ENCODE peak calls at places on chromosomes 7 and 10, in five cellular contexts. One of them, this sample, is unnamed.
A peak's percentile ranks its signal among the peaks of the same experiment; 100 is the strongest.

GRCh38 chr10:84654671-84655070 is 326.3 kb downstream of the CCSER2 start:
- DNase-seq in H9: no peak
- DNase-seq in IMR-90: no peak
- DNase-seq in neuronal stem cell: no peak
- DNase-seq in H1: no peak
- DNase-seq in this sample: no peak

GRCh38 chr10:14923972-14924371 is 29.9 kb downstream of the DCLRE1C start:
- DNase-seq in H1: no peak
- DNase-seq in H9: no peak
- DNase-seq in neuronal stem cell: no peak
- DNase-seq in IMR-90: no peak
- DNase-seq in this sample: no peak

GRCh38 chr7:46169384-46169755 is 248.3 kb upstream of the IGFBP3 start:
- DNase-seq in neuronal stem cell: no peak
- DNase-seq in H1: no peak
- DNase-seq in IMR-90: peak; percentile 19
- DNase-seq in H9: no peak
- DNase-seq in this sample: no peak

GRCh38 chr7:73570977-73571376 is 7.4 kb downstream of the TBL2 start:
- DNase-seq in H9: no peak
- DNase-seq in H1: no peak
- DNase-seq in neuronal stem cell: no peak
- DNase-seq in IMR-90: no peak
- DNase-seq in this sample: no peak

GRCh38 chr7:150901160-150902035 is 49.1 kb downstream of the AOC1 start:
- DNase-seq in H9: no peak
- DNase-seq in neuronal stem cell: no peak
- DNase-seq in H1: no peak
- DNase-seq in IMR-90: no peak
- DNase-seq in this sample: no peak

GRCh38 chr7:20260219-20260618 is 43.0 kb upstream of the MACC1 start:
- DNase-seq in H9: no peak
- DNase-seq in neuronal stem cell: no peak
- DNase-seq in H1: no peak
- DNase-seq in IMR-90: peak; percentile 48
- DNase-seq in this sample: no peak

GRCh38 chr10:33506391-33506790 is 171.9 kb upstream of the NRP1 start:
- DNase-seq in H9: no peak
- DNase-seq in H1: no peak
- DNase-seq in IMR-90: no peak
- DNase-seq in neuronal stem cell: no peak
- DNase-seq in this sample: no peak

GRCh38 chr10:32379314-32379949 is 32.5 kb upstream of the EPC1 start:
- DNase-seq in neuronal stem cell: peak; percentile 23
- DNase-seq in H1: no peak
- DNase-seq in H9: peak; percentile 36
- DNase-seq in IMR-90: peak; percentile 68
- DNase-seq in this sample: peak; percentile 51

GRCh38 chr10:1215862-1216575 is 159.8 kb downstream of the WDR37 start:
- DNase-seq in H9: peak; percentile 10
- DNase-seq in H1: no peak
- DNase-seq in IMR-90: no peak
- DNase-seq in neuronal stem cell: no peak
- DNase-seq in this sample: no peak
- H3K9me3 ChIP-seq in H9: no peaks in the 10 kb centered on the region
- H3K9me3 ChIP-seq in H1: peaks cover 5% of the 10 kb centered on the region
- H3K9me3 ChIP-seq in IMR-90: peaks cover 48% of the 10 kb centered on the region
- H3K9me3 ChIP-seq in neuronal stem cell: no peaks in the 10 kb centered on the region
- H3K9me3 ChIP-seq in this sample: peaks cover 5% of the 10 kb centered on the region

GRCh38 chr7:135761751-135762488 is 13.3 kb upstream of the FAM180A start:
- DNase-seq in H9: no peak
- DNase-seq in neuronal stem cell: no peak
- DNase-seq in H1: no peak
- DNase-seq in IMR-90: peak; percentile 59
- DNase-seq in this sample: peak; percentile 69
- H3K4ac ChIP-seq in H9: no peak overlapping the region
- H3K4ac ChIP-seq in neuronal stem cell: no peak overlapping the region
- H3K4ac ChIP-seq in H1: no peak overlapping the region
- H3K4ac ChIP-seq in IMR-90: peak overlapping the region; percentile 97
- H3K4ac ChIP-seq in this sample: no peak overlapping the region

DNA sequence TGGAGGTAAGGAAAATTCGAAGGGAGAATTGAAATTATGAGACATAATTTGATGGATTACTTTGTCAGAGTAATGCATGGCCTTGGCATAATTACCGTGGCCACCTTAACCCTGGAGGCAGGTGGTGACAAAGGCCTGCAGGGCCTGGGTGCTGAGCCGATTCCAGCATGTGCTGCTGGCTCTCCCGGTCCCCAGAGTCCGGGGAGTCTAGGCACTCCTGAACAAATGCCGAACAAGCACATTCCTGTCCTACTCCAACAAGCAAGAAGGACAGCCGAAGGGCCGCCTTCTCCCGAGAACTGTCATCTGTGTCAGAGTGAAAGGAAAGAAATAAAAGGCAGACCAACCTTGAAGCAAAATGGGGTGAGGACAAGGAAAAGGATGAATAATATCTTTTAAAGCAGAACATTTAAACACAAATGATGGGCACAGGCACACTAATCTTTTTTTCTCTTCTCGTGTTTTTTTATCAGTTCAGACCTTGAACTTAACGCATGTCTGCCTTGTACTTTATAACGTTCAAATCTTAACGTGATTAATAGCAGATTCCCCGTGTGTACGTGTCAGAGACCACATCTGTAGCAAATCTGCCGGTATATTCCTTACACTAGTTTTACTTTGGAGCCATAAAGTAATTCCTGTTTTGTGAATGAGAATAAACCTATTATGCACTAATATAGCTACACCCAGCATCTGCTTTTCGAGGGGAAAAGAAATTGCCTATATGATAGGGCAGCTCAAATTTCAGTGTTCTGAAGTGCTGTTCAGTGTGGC is 166.2 kb upstream of the TCF7L2 start:
- DNase-seq in H1: peak; percentile 40
- DNase-seq in neuronal stem cell: no peak
- DNase-seq in IMR-90: no peak
- DNase-seq in H9: no peak
- DNase-seq in this sample: no peak
- H2BK120ac ChIP-seq in H1: no peak overlapping the region
- H2BK120ac ChIP-seq in neuronal stem cell: no peak overlapping the region
- H2BK120ac ChIP-seq in IMR-90: no peak overlapping the region
- H2BK120ac ChIP-seq in H9: no peak overlapping the region
- H2BK120ac ChIP-seq in this sample: no peak overlapping the region

GRCh38 chr10:43731486-43731885 is 82.8 kb upstream of the ZNF32 start:
- DNase-seq in IMR-90: no peak
- DNase-seq in neuronal stem cell: no peak
- DNase-seq in H9: no peak
- DNase-seq in H1: no peak
- DNase-seq in this sample: no peak
- H3K9me3 ChIP-seq in IMR-90: peaks cover 18% of the 10 kb centered on the region
- H3K9me3 ChIP-seq in neuronal stem cell: no peaks in the 10 kb centered on the region
- H3K9me3 ChIP-seq in H9: no peaks in the 10 kb centered on the region
- H3K9me3 ChIP-seq in H1: no peaks in the 10 kb centered on the region
- H3K9me3 ChIP-seq in this sample: peaks cover 48% of the 10 kb centered on the region

DNA sequence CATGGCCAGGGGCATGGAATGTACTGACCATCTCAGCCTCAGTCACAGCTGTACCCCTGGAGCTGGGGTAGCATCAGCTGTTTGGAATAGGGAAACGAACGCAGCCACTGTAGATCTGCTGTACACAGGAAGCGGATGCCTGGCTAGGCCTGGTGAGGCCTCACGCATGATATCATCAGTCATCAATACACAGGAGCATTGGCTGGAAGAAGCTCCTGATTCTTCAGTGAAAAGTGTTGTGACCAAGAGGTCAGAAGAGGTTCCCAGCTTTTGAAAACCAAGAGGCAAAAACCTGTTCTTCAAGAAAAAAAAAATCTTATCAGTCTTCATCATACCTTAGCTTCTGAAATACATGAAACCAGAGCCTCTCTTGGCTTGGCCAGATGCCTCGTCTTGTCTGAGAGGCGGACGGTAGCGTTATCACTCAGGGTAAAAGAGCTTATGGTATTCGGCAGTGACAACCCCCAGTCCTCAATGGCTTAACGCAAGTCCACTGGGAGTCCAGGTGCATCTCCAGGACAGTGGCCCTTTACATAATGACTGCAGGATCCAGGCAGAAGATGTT is 139.3 kb upstream of the TCF7L2 start:
- DNase-seq in H1: no peak
- DNase-seq in H9: peak; percentile 20
- DNase-seq in IMR-90: no peak
- DNase-seq in neuronal stem cell: no peak
- DNase-seq in this sample: no peak
- H3K4ac ChIP-seq in H1: peak overlapping the region; percentile 58
- H3K4ac ChIP-seq in H9: no peak overlapping the region
- H3K4ac ChIP-seq in IMR-90: peak overlapping the region; percentile 60
- H3K4ac ChIP-seq in neuronal stem cell: peak overlapping the region; percentile 23
- H3K4ac ChIP-seq in this sample: peak overlapping the region; percentile 73

GRCh38 chr7:134729895-134730294 is 49.5 kb upstream of the CALD1 start:
- DNase-seq in neuronal stem cell: no peak
- DNase-seq in IMR-90: peak; percentile 29
- DNase-seq in H9: no peak
- DNase-seq in H1: no peak
- DNase-seq in this sample: peak; percentile 66
- H2BK120ac ChIP-seq in neuronal stem cell: no peak overlapping the region
- H2BK120ac ChIP-seq in IMR-90: peak overlapping the region; percentile 98
- H2BK120ac ChIP-seq in H9: no peak overlapping the region
- H2BK120ac ChIP-seq in H1: no peak overlapping the region
- H2BK120ac ChIP-seq in this sample: peak overlapping the region; percentile 71

GRCh38 chr10:37801557-37801956 is 55.9 kb downstream of the ZNF248 start:
- DNase-seq in IMR-90: no peak
- DNase-seq in H9: no peak
- DNase-seq in neuronal stem cell: no peak
- DNase-seq in H1: no peak
- DNase-seq in this sample: no peak

DNA sequence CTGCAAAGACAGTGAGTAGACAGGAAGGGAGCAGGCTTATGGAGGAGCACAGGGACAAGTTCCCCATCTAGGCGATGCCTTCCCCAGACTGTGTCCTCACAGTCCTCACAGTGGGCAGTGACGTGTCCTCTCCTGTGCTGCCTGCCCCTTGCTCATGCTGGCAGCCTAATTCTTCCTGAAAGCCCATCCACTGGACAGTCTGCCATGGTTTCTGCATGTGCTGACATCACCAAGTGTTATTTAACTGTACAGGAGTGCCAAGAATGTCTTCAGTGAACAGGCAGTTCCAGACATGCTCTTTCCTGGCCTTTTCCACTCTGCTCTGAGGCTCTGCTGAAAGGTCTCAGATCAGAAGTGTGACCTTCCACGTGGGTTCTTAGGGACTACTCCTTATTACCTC is 54.1 kb downstream of the ZNF248 start:
- DNase-seq in IMR-90: no peak
- DNase-seq in H9: no peak
- DNase-seq in H1: no peak
- DNase-seq in neuronal stem cell: no peak
- DNase-seq in this sample: no peak
- H3K9me3 ChIP-seq in IMR-90: peaks cover 2% of the 10 kb centered on the region
- H3K9me3 ChIP-seq in H9: peaks cover 30% of the 10 kb centered on the region
- H3K9me3 ChIP-seq in H1: peaks cover 38% of the 10 kb centered on the region
- H3K9me3 ChIP-seq in neuronal stem cell: no peaks in the 10 kb centered on the region
- H3K9me3 ChIP-seq in this sample: peaks cover 39% of the 10 kb centered on the region

GRCh38 chr7:47475880-47476227 is 106.1 kb downstream of the TNS3 start:
- DNase-seq in H1: no peak
- DNase-seq in H9: no peak
- DNase-seq in IMR-90: no peak
- DNase-seq in neuronal stem cell: no peak
- DNase-seq in this sample: no peak
- H3K4ac ChIP-seq in H1: peak overlapping the region; percentile 39
- H3K4ac ChIP-seq in H9: no peak overlapping the region
- H3K4ac ChIP-seq in IMR-90: peak overlapping the region; percentile 90
- H3K4ac ChIP-seq in neuronal stem cell: no peak overlapping the region
- H3K4ac ChIP-seq in this sample: peak overlapping the region; percentile 9

GRCh38 chr7:135706858-135707569 is 21.0 kb downstream of the SLC13A4 start:
- DNase-seq in IMR-90: peak; percentile 64
- DNase-seq in H1: no peak
- DNase-seq in H9: no peak
- DNase-seq in neuronal stem cell: no peak
- DNase-seq in this sample: no peak
- H2BK120ac ChIP-seq in IMR-90: peak overlapping the region; percentile 24
- H2BK120ac ChIP-seq in H1: no peak overlapping the region
- H2BK120ac ChIP-seq in H9: no peak overlapping the region
- H2BK120ac ChIP-seq in neuronal stem cell: no peak overlapping the region
- H2BK120ac ChIP-seq in this sample: no peak overlapping the region

This sample was measured in mesenchymal stem cell.